ENCODE peak calls at places on chromosomes 4 and X, in four cellular contexts. C is SK-N-SH, F is GM12878, A is H1. S is an unnamed sample.
A peak's percentile ranks its signal among the peaks of the same experiment; 100 is the strongest.

GRCh38 chr4:153471691-153472080 is 5.5 kb downstream of the TMEM131L start:
- DNase-seq in C (no peak), F (no peak), A (no peak), S (no peak)

GRCh38 chrX:119234931-119235555 is 1.0 kb upstream of the PGRMC1 start:
- DNase-seq in C (no peak), F (no peak), A (no peak), S (no peak)

GRCh38 chr4:147096667-147097604 is 151.3 kb upstream of the TTC29 start:
- DNase-seq in C (peak; percentile 35), F (no peak), A (no peak), S (peak; percentile 34)

GRCh38 chr4:171378323-171378722 is 434.9 kb upstream of the GALNTL6 start:
- DNase-seq in C (no peak), F (no peak), A (no peak), S (no peak)

GRCh38 chrX:71919436-71919835 is 8.8 kb downstream of the NHSL2 start:
- DNase-seq in C (no peak), F (no peak), A (no peak), S (no peak)

GRCh38 chr4:78951862-78952472 is 12.7 kb upstream of the PAQR3 start:
- DNase-seq in C (peak; percentile 30), F (no peak), A (no peak), S (peak; percentile 33)

GRCh38 chr4:112082954-112083586 is 62.2 kb upstream of the FAM241A start:
- DNase-seq in C (no peak), F (no peak), A (no peak), S (peak; percentile 86)

GRCh38 chrX:18890724-18891560 is 93.0 kb downstream of the PHKA2 start:
- DNase-seq in C (no peak), F (no peak), A (no peak), S (no peak)

GRCh38 chrX:133254666-133255065 is 36.5 kb upstream of the TFDP3 start:
- DNase-seq in C (no peak), F (no peak), A (no peak), S (peak; percentile 20)

GRCh38 chrX:96314974-96315373 is 369.7 kb upstream of the DIAPH2 start:
- DNase-seq in C (no peak), F (no peak), A (no peak), S (peak; percentile 0)

GRCh38 chr4:113472864-113473263 is 288.7 kb downstream of the CAMK2D start:
- DNase-seq in C (no peak), F (no peak), A (no peak), S (no peak)

GRCh38 chr4:70399319-70399718 is 1.6 kb downstream of the OPRPN start:
- DNase-seq in C (no peak), F (no peak), A (no peak), S (no peak)

GRCh38 chrX:133910539-133910938 is 74.9 kb downstream of the GPC3 start:
- DNase-seq in C (no peak), F (no peak), A (no peak), S (no peak)

GRCh38 chr4:173252024-173252935 is 81.9 kb downstream of the HMGB2 start:
- DNase-seq in C (no peak), F (peak; percentile 68), A (no peak), S (peak; percentile 22)

GRCh38 chr4:101977096-101977495 is 186.6 kb downstream of the BANK1 start:
- DNase-seq in C (no peak), F (no peak), A (no peak), S (no peak)

GRCh38 chr4:2364654-2365053 is 53.8 kb downstream of the ZFYVE28 start:
- DNase-seq in C (no peak), F (no peak), A (no peak), S (no peak)

GRCh38 chr4:76504613-76505465 is 69.8 kb downstream of the SHROOM3 start:
- DNase-seq in C (peak; percentile 44), F (no peak), A (no peak), S (peak; percentile 36)

GRCh38 chr4:141464366-141464765 is 172.0 kb upstream of the IL15 start:
- DNase-seq in C (peak; percentile 55), F (no peak), A (no peak), S (no peak)

GRCh38 chr4:64417974-64418373 is 8.7 kb upstream of the TECRL start:
- DNase-seq in C (no peak), F (no peak), A (no peak), S (no peak)

GRCh38 chrX:96710031-96710430 is 25.4 kb downstream of the DIAPH2 start:
- DNase-seq in C (no peak), F (no peak), A (no peak), S (no peak)

GRCh38 chr4:128600996-128601857 is 208.3 kb upstream of the JADE1 start:
- DNase-seq in C (peak; percentile 31), F (no peak), A (peak; percentile 40), S (peak; percentile 93)

GRCh38 chr4:2832309-2832980 is 11.2 kb upstream of the ADD1 start:
- DNase-seq in C (peak; percentile 17), F (no peak), A (no peak), S (no peak)

GRCh38 chrX:75061701-75062100 is 94.4 kb downstream of the ABCB7 start:
- DNase-seq in C (no peak), F (no peak), A (no peak), S (no peak)

GRCh38 chrX:78102100-78102499 is 1.9 kb upstream of the PGK1 start:
- DNase-seq in C (no peak), F (no peak), A (no peak), S (no peak)

GRCh38 chrX:133979641-133980230 is 5.7 kb downstream of the GPC3 start:
- DNase-seq in C (no peak), F (no peak), A (no peak), S (no peak)

GRCh38 chr4:992297-993110 is 700 bp downstream of the SLC26A1 start:
- DNase-seq in C (no peak), F (no peak), A (no peak), S (peak; percentile 98)

GRCh38 chr4:68180858-68181531 is 51.3 kb upstream of the TMPRSS11F start:
- DNase-seq in C (no peak), F (no peak), A (no peak), S (no peak)

GRCh38 chr4:85522277-85522676 is 47.3 kb downstream of the ARHGAP24 start:
- DNase-seq in C (no peak), F (no peak), A (no peak), S (no peak)

GRCh38 chrX:137405449-137406140 is 160.3 kb upstream of the ZIC3 start:
- DNase-seq in C (no peak), F (no peak), A (no peak), S (no peak)

GRCh38 chr4:137521053-137521452 is 11.2 kb downstream of the PCDH18 start:
- DNase-seq in C (no peak), F (no peak), A (no peak), S (no peak)

GRCh38 chr4:82423245-82424054 is 6.8 kb downstream of the HNRNPDL start:
- DNase-seq in C (no peak), F (no peak), A (no peak), S (no peak)

GRCh38 chr4:53122280-53123116 is 243.4 kb downstream of the SCFD2 start:
- DNase-seq in C (no peak), F (no peak), A (no peak), S (peak; percentile 59)

GRCh38 chr4:79652232-79652631 is 244.2 kb upstream of the GK2 start:
- DNase-seq in C (no peak), F (no peak), A (no peak), S (peak; percentile 58)

GRCh38 chrX:52819788-52820187 is 8.7 kb downstream of the XAGE5 start:
- DNase-seq in C (no peak), F (no peak), A (no peak), S (no peak)

GRCh38 chrX:50469206-50469605 is 1.4 kb downstream of the DGKK start:
- DNase-seq in C (peak; percentile 41), F (no peak), A (no peak), S (no peak)

GRCh38 chr4:20615492-20616136 is 84.6 kb upstream of the PACRGL start:
- DNase-seq in C (no peak), F (no peak), A (no peak), S (peak; percentile 1)

GRCh38 chr4:104017213-104017612 is 297.4 kb upstream of the TACR3 start:
- DNase-seq in C (no peak), F (no peak), A (no peak), S (no peak)
- TF ChIP-seq EP300 in C (no peak), F (no peak), A (no peak), S (no peak)

DNA sequence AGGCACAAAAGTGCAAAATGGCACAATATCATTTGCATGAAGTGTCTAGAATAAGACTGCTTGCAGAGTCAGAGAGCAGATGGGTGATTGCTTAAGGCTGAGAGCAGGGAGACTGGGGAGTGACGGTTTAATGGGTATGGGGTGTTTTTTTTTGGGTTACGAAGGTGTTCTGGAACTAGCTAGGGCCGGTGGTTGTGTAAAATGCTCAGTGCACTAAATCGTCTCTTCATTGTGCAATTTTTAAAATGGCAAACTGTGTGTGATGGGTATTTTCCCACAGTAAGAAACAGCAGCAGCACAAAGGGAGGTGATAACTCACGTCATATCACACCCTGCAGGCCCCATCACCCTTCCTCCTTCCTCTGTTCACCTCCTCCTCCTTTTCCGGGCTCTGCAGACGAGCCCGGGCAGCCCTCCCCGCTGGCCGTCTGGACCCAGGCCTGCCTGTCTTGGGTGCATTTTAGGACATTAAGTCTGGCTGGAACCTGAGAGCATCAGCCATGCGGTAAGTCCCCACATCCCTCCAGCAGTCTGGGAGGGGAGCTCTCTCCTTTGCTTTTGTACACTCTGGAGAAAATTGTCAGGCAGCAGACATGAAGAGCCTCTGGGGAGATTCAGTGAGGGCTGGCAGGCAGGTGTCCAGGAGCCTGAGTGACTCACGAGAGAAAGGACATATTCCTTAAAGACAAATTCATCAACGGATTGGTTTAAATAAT is 42.7 kb downstream of the ASMT start:
- DNase-seq in C (no peak), F (peak; percentile 62), A (no peak), S (no peak)
- TF ChIP-seq TAF1 in C (no peak), F (peak; percentile 70), A (no peak), S (no peak)

DNA sequence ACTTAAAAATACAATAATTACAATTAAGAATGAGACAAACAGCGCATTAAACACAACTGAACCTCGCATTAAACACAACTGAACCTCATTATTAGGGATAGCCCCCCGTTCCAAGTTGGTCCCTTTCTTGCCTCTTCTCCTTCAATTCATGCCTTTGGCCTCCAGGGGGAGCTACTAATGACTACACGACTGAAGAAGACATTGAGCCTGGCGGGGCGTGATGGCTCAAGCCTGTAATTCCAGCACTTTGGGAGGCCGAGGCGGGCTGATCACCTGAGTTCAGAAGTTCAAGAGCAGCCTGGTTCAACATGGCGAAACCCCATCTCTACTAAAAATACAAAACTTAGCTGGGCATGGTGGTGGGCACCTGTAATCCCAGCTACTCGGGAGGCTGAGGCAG is 56.4 kb upstream of the NWD2 start:
- DNase-seq in C (peak; percentile 3), F (no peak), A (peak; percentile 75), S (peak; percentile 10)
- TF ChIP-seq TCF12 in C (no peak), F (no peak), A (no peak), S (no peak)

GRCh38 chrX:11461181-11462001 is 168.2 kb downstream of the AMELX start:
- DNase-seq in C (no peak), F (no peak), A (no peak), S (no peak)
- TF ChIP-seq EP300 in C (no peak), F (no peak), A (no peak), S (no peak)

S was measured in HepG2.